ENCODE peak calls at places on chromosomes 2 and 18, in nine cellular contexts. One of them, this sample, is unnamed.

GRCh38 chr2:29522951-29523669 is 398.3 kb downstream of the ALK start:
- DNase-seq in trophoblast cell: no peak
- DNase-seq in IMR-90: peak; percentile 86
- DNase-seq in effector memory CD4-positive, alpha-beta T cell: no peak
- DNase-seq in colonic mucosa: no peak
- DNase-seq in A549: peak; percentile 25
- DNase-seq in psoas muscle: no peak
- DNase-seq in cardiac muscle cell: no peak
- DNase-seq in keratinocyte: peak; percentile 4
- DNase-seq in this sample: no peak

GRCh38 chr2:241116606-241117560 is 14.8 kb upstream of the MTERF4 start:
- DNase-seq in trophoblast cell: no peak
- DNase-seq in IMR-90: no peak
- DNase-seq in effector memory CD4-positive, alpha-beta T cell: no peak
- DNase-seq in colonic mucosa: no peak
- DNase-seq in A549: no peak
- DNase-seq in psoas muscle: no peak
- DNase-seq in cardiac muscle cell: no peak
- DNase-seq in keratinocyte: no peak
- DNase-seq in this sample: no peak

GRCh38 chr2:26581991-26582842 is 58.9 kb downstream of the CIB4 start:
- DNase-seq in trophoblast cell: no peak
- DNase-seq in IMR-90: no peak
- DNase-seq in effector memory CD4-positive, alpha-beta T cell: no peak
- DNase-seq in colonic mucosa: no peak
- DNase-seq in A549: no peak
- DNase-seq in psoas muscle: no peak
- DNase-seq in cardiac muscle cell: no peak
- DNase-seq in keratinocyte: no peak
- DNase-seq in this sample: no peak

GRCh38 chr2:66489433-66489832 is 54.5 kb downstream of the MEIS1 start:
- DNase-seq in trophoblast cell: no peak
- DNase-seq in IMR-90: no peak
- DNase-seq in effector memory CD4-positive, alpha-beta T cell: no peak
- DNase-seq in colonic mucosa: no peak
- DNase-seq in A549: no peak
- DNase-seq in psoas muscle: no peak
- DNase-seq in cardiac muscle cell: peak; percentile 72
- DNase-seq in keratinocyte: no peak
- DNase-seq in this sample: no peak

GRCh38 chr2:217714268-217714643 is 288.5 kb downstream of the TNS1 start:
- DNase-seq in trophoblast cell: no peak
- DNase-seq in IMR-90: peak; percentile 56
- DNase-seq in effector memory CD4-positive, alpha-beta T cell: no peak
- DNase-seq in colonic mucosa: no peak
- DNase-seq in A549: no peak
- DNase-seq in psoas muscle: peak; percentile 75
- DNase-seq in cardiac muscle cell: no peak
- DNase-seq in keratinocyte: no peak
- DNase-seq in this sample: no peak

GRCh38 chr2:48607307-48608014 is 10.2 kb upstream of the GTF2A1L start:
- DNase-seq in trophoblast cell: no peak
- DNase-seq in IMR-90: peak; percentile 22
- DNase-seq in effector memory CD4-positive, alpha-beta T cell: no peak
- DNase-seq in colonic mucosa: no peak
- DNase-seq in A549: no peak
- DNase-seq in psoas muscle: no peak
- DNase-seq in cardiac muscle cell: no peak
- DNase-seq in keratinocyte: no peak
- DNase-seq in this sample: no peak

GRCh38 chr18:48452863-48453323 is 43.7 kb upstream of the ZBTB7C start:
- DNase-seq in trophoblast cell: peak; percentile 27
- DNase-seq in IMR-90: peak; percentile 13
- DNase-seq in effector memory CD4-positive, alpha-beta T cell: no peak
- DNase-seq in colonic mucosa: no peak
- DNase-seq in A549: no peak
- DNase-seq in psoas muscle: no peak
- DNase-seq in cardiac muscle cell: peak; percentile 15
- DNase-seq in keratinocyte: no peak
- DNase-seq in this sample: no peak

GRCh38 chr18:7855051-7855450 is 287.9 kb downstream of the PTPRM start:
- DNase-seq in trophoblast cell: peak; percentile 48
- DNase-seq in IMR-90: no peak
- DNase-seq in effector memory CD4-positive, alpha-beta T cell: no peak
- DNase-seq in colonic mucosa: no peak
- DNase-seq in A549: no peak
- DNase-seq in psoas muscle: no peak
- DNase-seq in cardiac muscle cell: peak; percentile 90
- DNase-seq in keratinocyte: no peak
- DNase-seq in this sample: no peak

GRCh38 chr2:159211447-159212396 is 74.8 kb downstream of the WDSUB1 start:
- DNase-seq in trophoblast cell: no peak
- DNase-seq in IMR-90: peak; percentile 25
- DNase-seq in effector memory CD4-positive, alpha-beta T cell: no peak
- DNase-seq in colonic mucosa: no peak
- DNase-seq in A549: no peak
- DNase-seq in psoas muscle: no peak
- DNase-seq in cardiac muscle cell: peak; percentile 46
- DNase-seq in keratinocyte: no peak
- DNase-seq in this sample: no peak

GRCh38 chr2:42368817-42369550 is 8.0 kb upstream of the COX7A2L start:
- DNase-seq in trophoblast cell: no peak
- DNase-seq in IMR-90: no peak
- DNase-seq in effector memory CD4-positive, alpha-beta T cell: no peak
- DNase-seq in colonic mucosa: peak; percentile 86
- DNase-seq in A549: no peak
- DNase-seq in psoas muscle: no peak
- DNase-seq in cardiac muscle cell: no peak
- DNase-seq in keratinocyte: no peak
- DNase-seq in this sample: no peak

GRCh38 chr2:200662727-200663126 is 76.9 kb downstream of the AOX1 start:
- DNase-seq in trophoblast cell: peak; percentile 63
- DNase-seq in IMR-90: peak; percentile 78
- DNase-seq in effector memory CD4-positive, alpha-beta T cell: no peak
- DNase-seq in colonic mucosa: no peak
- DNase-seq in A549: peak; percentile 19
- DNase-seq in psoas muscle: no peak
- DNase-seq in cardiac muscle cell: no peak
- DNase-seq in keratinocyte: peak; percentile 38
- DNase-seq in this sample: no peak

GRCh38 chr2:241702155-241702404 is 241 bp downstream of the ING5 start:
- DNase-seq in trophoblast cell: peak; percentile 68
- DNase-seq in IMR-90: peak; percentile 75
- DNase-seq in effector memory CD4-positive, alpha-beta T cell: peak; percentile 72
- DNase-seq in colonic mucosa: no peak
- DNase-seq in A549: peak; percentile 53
- DNase-seq in psoas muscle: no peak
- DNase-seq in cardiac muscle cell: no peak
- DNase-seq in keratinocyte: no peak
- DNase-seq in this sample: peak; percentile 81

DNA sequence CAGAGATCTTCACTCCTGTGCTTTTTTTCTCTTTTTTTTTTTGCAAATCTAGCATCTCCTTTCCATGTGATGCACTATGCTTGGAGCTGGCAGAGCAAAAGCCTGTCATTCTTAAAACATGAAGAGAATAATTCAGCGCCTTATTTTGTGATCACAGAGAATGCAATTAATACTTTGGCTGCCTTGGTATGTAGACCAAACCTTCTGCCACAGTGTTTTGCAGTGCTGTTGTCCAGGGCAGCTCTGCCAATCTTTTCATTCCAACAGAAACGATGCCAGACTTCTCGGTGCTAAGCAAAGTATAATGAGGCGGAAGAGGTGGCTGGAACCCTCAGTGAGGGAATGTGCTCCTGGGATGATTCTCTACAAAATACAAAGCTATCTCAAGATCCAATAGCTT is 25.6 kb downstream of the BCL2 start:
- DNase-seq in trophoblast cell: no peak
- DNase-seq in IMR-90: no peak
- DNase-seq in effector memory CD4-positive, alpha-beta T cell: no peak
- DNase-seq in colonic mucosa: no peak
- DNase-seq in A549: no peak
- DNase-seq in psoas muscle: no peak
- DNase-seq in cardiac muscle cell: no peak
- DNase-seq in keratinocyte: no peak
- DNase-seq in this sample: no peak
- H3K4me1 ChIP-seq in trophoblast cell: peaks cover 2% of the 10 kb centered on the region
- H3K4me1 ChIP-seq in IMR-90: no peaks in the 10 kb centered on the region
- H3K4me1 ChIP-seq in effector memory CD4-positive, alpha-beta T cell: peaks cover 65% of the 10 kb centered on the region
- H3K4me1 ChIP-seq in colonic mucosa: no peaks in the 10 kb centered on the region
- H3K4me1 ChIP-seq in A549: no peaks in the 10 kb centered on the region
- H3K4me1 ChIP-seq in psoas muscle: peaks cover 56% of the 10 kb centered on the region
- H3K4me1 ChIP-seq in cardiac muscle cell: peaks cover 18% of the 10 kb centered on the region
- H3K4me1 ChIP-seq in keratinocyte: no peaks in the 10 kb centered on the region
- H3K4me1 ChIP-seq in this sample: peaks cover 6% of the 10 kb centered on the region

GRCh38 chr2:177882501-177882900 is 190.1 kb downstream of the PDE11A start:
- DNase-seq in trophoblast cell: no peak
- DNase-seq in IMR-90: no peak
- DNase-seq in effector memory CD4-positive, alpha-beta T cell: no peak
- DNase-seq in colonic mucosa: no peak
- DNase-seq in A549: no peak
- DNase-seq in psoas muscle: no peak
- DNase-seq in cardiac muscle cell: no peak
- DNase-seq in keratinocyte: no peak
- DNase-seq in this sample: no peak
- H3K4me3 ChIP-seq in trophoblast cell: no peak overlapping the region
- H3K4me3 ChIP-seq in IMR-90: no peak overlapping the region
- H3K4me3 ChIP-seq in effector memory CD4-positive, alpha-beta T cell: no peak overlapping the region
- H3K4me3 ChIP-seq in colonic mucosa: no peak overlapping the region
- H3K4me3 ChIP-seq in A549: no peak overlapping the region
- H3K4me3 ChIP-seq in psoas muscle: no peak overlapping the region
- H3K4me3 ChIP-seq in cardiac muscle cell: no peak overlapping the region
- H3K4me3 ChIP-seq in keratinocyte: no peak overlapping the region
- H3K4me3 ChIP-seq in this sample: no peak overlapping the region

GRCh38 chr2:174675615-174676014 is 78.0 kb upstream of the WIPF1 start:
- DNase-seq in trophoblast cell: no peak
- DNase-seq in IMR-90: no peak
- DNase-seq in effector memory CD4-positive, alpha-beta T cell: no peak
- DNase-seq in colonic mucosa: no peak
- DNase-seq in A549: no peak
- DNase-seq in psoas muscle: no peak
- DNase-seq in cardiac muscle cell: no peak
- DNase-seq in keratinocyte: no peak
- DNase-seq in this sample: no peak

GRCh38 chr2:174680221-174680620 is 82.6 kb upstream of the WIPF1 start:
- DNase-seq in trophoblast cell: no peak
- DNase-seq in IMR-90: no peak
- DNase-seq in effector memory CD4-positive, alpha-beta T cell: no peak
- DNase-seq in colonic mucosa: no peak
- DNase-seq in A549: no peak
- DNase-seq in psoas muscle: no peak
- DNase-seq in cardiac muscle cell: no peak
- DNase-seq in keratinocyte: no peak
- DNase-seq in this sample: no peak

GRCh38 chr2:174681983-174682577 is 82.2 kb downstream of the CHRNA1 start:
- DNase-seq in trophoblast cell: no peak
- DNase-seq in IMR-90: no peak
- DNase-seq in effector memory CD4-positive, alpha-beta T cell: peak; percentile 19
- DNase-seq in colonic mucosa: peak; percentile 25
- DNase-seq in A549: peak; percentile 35
- DNase-seq in psoas muscle: peak; percentile 69
- DNase-seq in cardiac muscle cell: peak; percentile 55
- DNase-seq in keratinocyte: no peak
- DNase-seq in this sample: peak; percentile 47

GRCh38 chr2:174681099-174681982 is 82.9 kb downstream of the CHRNA1 start:
- DNase-seq in trophoblast cell: no peak
- DNase-seq in IMR-90: peak; percentile 25
- DNase-seq in effector memory CD4-positive, alpha-beta T cell: no peak
- DNase-seq in colonic mucosa: no peak
- DNase-seq in A549: peak; percentile 24
- DNase-seq in psoas muscle: no peak
- DNase-seq in cardiac muscle cell: peak; percentile 28
- DNase-seq in keratinocyte: no peak
- DNase-seq in this sample: peak; percentile 24

GRCh38 chr2:174678395-174678794 is 80.8 kb upstream of the WIPF1 start:
- DNase-seq in trophoblast cell: peak; percentile 92
- DNase-seq in IMR-90: no peak
- DNase-seq in effector memory CD4-positive, alpha-beta T cell: no peak
- DNase-seq in colonic mucosa: no peak
- DNase-seq in A549: no peak
- DNase-seq in psoas muscle: no peak
- DNase-seq in cardiac muscle cell: no peak
- DNase-seq in keratinocyte: no peak
- DNase-seq in this sample: no peak
- H3K4me1 ChIP-seq in trophoblast cell: peaks cover 18% of the 10 kb centered on the region
- H3K4me1 ChIP-seq in IMR-90: peaks cover 2% of the 10 kb centered on the region
- H3K4me1 ChIP-seq in effector memory CD4-positive, alpha-beta T cell: peaks cover 10% of the 10 kb centered on the region
- H3K4me1 ChIP-seq in colonic mucosa: no peaks in the 10 kb centered on the region
- H3K4me1 ChIP-seq in A549: peaks cover 17% of the 10 kb centered on the region
- H3K4me1 ChIP-seq in psoas muscle: no peaks in the 10 kb centered on the region
- H3K4me1 ChIP-seq in cardiac muscle cell: no peaks in the 10 kb centered on the region
- H3K4me1 ChIP-seq in keratinocyte: no peaks in the 10 kb centered on the region
- H3K4me1 ChIP-seq in this sample: peaks cover 3% of the 10 kb centered on the region

GRCh38 chr2:138503087-138503442 is 1.5 kb downstream of the SPOPL start:
- DNase-seq in trophoblast cell: no peak
- DNase-seq in IMR-90: no peak
- DNase-seq in effector memory CD4-positive, alpha-beta T cell: no peak
- DNase-seq in colonic mucosa: no peak
- DNase-seq in A549: no peak
- DNase-seq in psoas muscle: no peak
- DNase-seq in cardiac muscle cell: no peak
- DNase-seq in keratinocyte: peak; percentile 38
- DNase-seq in this sample: no peak

GRCh38 chr2:138504092-138504491 is 2.5 kb downstream of the SPOPL start:
- DNase-seq in trophoblast cell: no peak
- DNase-seq in IMR-90: no peak
- DNase-seq in effector memory CD4-positive, alpha-beta T cell: no peak
- DNase-seq in colonic mucosa: no peak
- DNase-seq in A549: no peak
- DNase-seq in psoas muscle: no peak
- DNase-seq in cardiac muscle cell: no peak
- DNase-seq in keratinocyte: no peak
- DNase-seq in this sample: no peak

GRCh38 chr2:138503652-138504051 is 2.1 kb downstream of the SPOPL start:
- DNase-seq in trophoblast cell: no peak
- DNase-seq in IMR-90: no peak
- DNase-seq in effector memory CD4-positive, alpha-beta T cell: no peak
- DNase-seq in colonic mucosa: no peak
- DNase-seq in A549: no peak
- DNase-seq in psoas muscle: no peak
- DNase-seq in cardiac muscle cell: no peak
- DNase-seq in keratinocyte: no peak
- DNase-seq in this sample: no peak

GRCh38 chr2:138502253-138503086 is 900 bp downstream of the SPOPL start:
- DNase-seq in trophoblast cell: no peak
- DNase-seq in IMR-90: no peak
- DNase-seq in effector memory CD4-positive, alpha-beta T cell: no peak
- DNase-seq in colonic mucosa: no peak
- DNase-seq in A549: no peak
- DNase-seq in psoas muscle: no peak
- DNase-seq in cardiac muscle cell: peak; percentile 35
- DNase-seq in keratinocyte: no peak
- DNase-seq in this sample: no peak

GRCh38 chr2:138504546-138505239 is 3.1 kb downstream of the SPOPL start:
- DNase-seq in trophoblast cell: no peak
- DNase-seq in IMR-90: no peak
- DNase-seq in effector memory CD4-positive, alpha-beta T cell: no peak
- DNase-seq in colonic mucosa: no peak
- DNase-seq in A549: no peak
- DNase-seq in psoas muscle: no peak
- DNase-seq in cardiac muscle cell: no peak
- DNase-seq in keratinocyte: no peak
- DNase-seq in this sample: no peak
- H3K4me3 ChIP-seq in trophoblast cell: no peak overlapping the region
- H3K4me3 ChIP-seq in IMR-90: no peak overlapping the region
- H3K4me3 ChIP-seq in effector memory CD4-positive, alpha-beta T cell: no peak overlapping the region
- H3K4me3 ChIP-seq in colonic mucosa: no peak overlapping the region
- H3K4me3 ChIP-seq in A549: no peak overlapping the region
- H3K4me3 ChIP-seq in psoas muscle: peak overlapping the region; percentile 94
- H3K4me3 ChIP-seq in cardiac muscle cell: peak overlapping the region; percentile 89
- H3K4me3 ChIP-seq in keratinocyte: peak overlapping the region; percentile 98
- H3K4me3 ChIP-seq in this sample: no peak overlapping the region

GRCh38 chr2:96213379-96213778 is 4.8 kb upstream of the STARD7 start:
- DNase-seq in trophoblast cell: no peak
- DNase-seq in IMR-90: no peak
- DNase-seq in effector memory CD4-positive, alpha-beta T cell: no peak
- DNase-seq in colonic mucosa: no peak
- DNase-seq in A549: no peak
- DNase-seq in psoas muscle: no peak
- DNase-seq in cardiac muscle cell: no peak
- DNase-seq in keratinocyte: no peak
- DNase-seq in this sample: no peak
- H3K4me1 ChIP-seq in trophoblast cell: peaks cover 8% of the 10 kb centered on the region
- H3K4me1 ChIP-seq in IMR-90: peaks cover 4% of the 10 kb centered on the region
- H3K4me1 ChIP-seq in effector memory CD4-positive, alpha-beta T cell: no peaks in the 10 kb centered on the region
- H3K4me1 ChIP-seq in colonic mucosa: no peaks in the 10 kb centered on the region
- H3K4me1 ChIP-seq in A549: peaks cover 10% of the 10 kb centered on the region
- H3K4me1 ChIP-seq in psoas muscle: peaks cover 20% of the 10 kb centered on the region
- H3K4me1 ChIP-seq in cardiac muscle cell: no peaks in the 10 kb centered on the region
- H3K4me1 ChIP-seq in keratinocyte: peaks cover 6% of the 10 kb centered on the region
- H3K4me1 ChIP-seq in this sample: no peaks in the 10 kb centered on the region